ENCODE peak calls at places on chromosomes 1 and 21, in eight cellular contexts. D is hepatocyte, G is RWPE2, Y is aorta, S is iPS DF 6.9, J is kidney, A is psoas muscle, T is breast epithelium. K is an unnamed sample.

GRCh38 chr21:33994373-33994772 is 78.8 kb upstream of the ATP5PO start:
- DNase-seq in G (no peak), D (no peak), J (no peak), A (no peak), Y (no peak), T (no peak), S (no peak), K (no peak)

GRCh38 chr1:82562448-82562847 is 761.7 kb downstream of the ADGRL2 start:
- DNase-seq in G (no peak), A (no peak), D (no peak), Y (no peak), T (no peak), S (no peak), J (no peak), K (no peak)

GRCh38 chr1:78619446-78619802 is 824 bp upstream of the IFI44L start:
- DNase-seq in G (no peak), A (no peak), Y (no peak), D (no peak), S (no peak), J (no peak), T (no peak), K (no peak)

GRCh38 chr1:66446261-66447001 is 87.5 kb upstream of the SGIP1 start:
- DNase-seq in Y (no peak), D (peak), A (no peak), S (no peak), T (no peak), G (no peak), J (no peak), K (no peak)

GRCh38 chr1:182198006-182198605 is 136.6 kb upstream of the ZNF648 start:
- DNase-seq in D (no peak), J (no peak), S (peak), Y (no peak), G (no peak), A (peak), T (no peak), K (no peak)

GRCh38 chr1:201764166-201764565 is 64.8 kb upstream of the IPO9 start:
- DNase-seq in Y (no peak), G (no peak), J (no peak), S (no peak), A (no peak), T (no peak), D (no peak), K (no peak)

GRCh38 chr1:180137767-180138166 is 16.9 kb upstream of the QSOX1 start:
- DNase-seq in Y (no peak), J (no peak), A (no peak), G (no peak), S (no peak), T (no peak), D (no peak), K (no peak)

GRCh38 chr1:154492115-154492514 is 9.9 kb upstream of the TDRD10 start:
- DNase-seq in J (no peak), G (no peak), Y (no peak), A (no peak), D (no peak), S (no peak), T (no peak), K (peak)

GRCh38 chr1:97849350-97850339 is 71.2 kb downstream of the DPYD start:
- DNase-seq in T (no peak), A (no peak), G (no peak), S (no peak), Y (no peak), J (no peak), D (peak), K (no peak)

GRCh38 chr1:28893403-28894102 is 20.8 kb upstream of the EPB41 start:
- DNase-seq in A (no peak), S (no peak), T (no peak), J (peak), Y (no peak), D (no peak), G (no peak), K (peak)

GRCh38 chr21:31366825-31367224 is 22.8 kb upstream of the TIAM1 start:
- DNase-seq in D (no peak), S (no peak), J (no peak), A (no peak), G (peak), Y (no peak), T (peak), K (no peak)

GRCh38 chr1:32877211-32878110 is 6.7 kb upstream of the FNDC5 start:
- DNase-seq in D (no peak), S (no peak), Y (peak), T (no peak), A (no peak), J (no peak), G (no peak), K (peak)

GRCh38 chr1:21451212-21451611 is 11.3 kb downstream of the NBPF3 start:
- DNase-seq in S (no peak), J (no peak), D (no peak), Y (no peak), T (no peak), G (no peak), A (no peak), K (no peak)

GRCh38 chr1:184555665-184556641 is 169.1 kb downstream of the C1orf21 start:
- DNase-seq in A (no peak), T (no peak), J (no peak), G (no peak), D (no peak), S (no peak), Y (no peak), K (no peak)

GRCh38 chr1:165129568-165130164 is 226.8 kb downstream of the LMX1A start:
- DNase-seq in J (peak), T (peak), Y (no peak), S (peak), D (peak), A (peak), G (no peak), K (no peak)

GRCh38 chr1:200963076-200963475 is 60.4 kb downstream of the KIF21B start:
- DNase-seq in T (no peak), Y (no peak), A (no peak), G (no peak), S (no peak), J (peak), D (no peak), K (no peak)

GRCh38 chr1:112393634-112393976 is 2.4 kb upstream of the CTTNBP2NL start:
- DNase-seq in A (peak), S (no peak), G (no peak), T (no peak), D (no peak), Y (no peak), J (no peak), K (no peak)

GRCh38 chr1:157199421-157199755 is 61.2 kb upstream of the ETV3 start:
- DNase-seq in A (no peak), J (no peak), S (no peak), Y (no peak), D (peak), G (no peak), T (no peak), K (no peak)

GRCh38 chr1:35717911-35718476 is 690 bp downstream of the C1orf216 start:
- DNase-seq in D (peak), J (peak), A (peak), Y (peak), S (no peak), G (no peak), T (no peak), K (no peak)

GRCh38 chr1:8698012-8698411 is 119.4 kb downstream of the RERE start:
- DNase-seq in Y (no peak), A (no peak), S (no peak), D (no peak), G (no peak), T (no peak), J (no peak), K (no peak)

GRCh38 chr1:166464333-166464732 is 297.5 kb upstream of the FAM78B start:
- DNase-seq in Y (no peak), D (no peak), S (no peak), A (no peak), J (no peak), T (no peak), G (no peak), K (no peak)

GRCh38 chr1:246658567-246658966 is 65.6 kb upstream of the SCCPDH start:
- DNase-seq in D (no peak), S (no peak), Y (no peak), A (peak), J (no peak), T (no peak), G (no peak), K (no peak)

GRCh38 chr21:36124395-36124794 is 10.5 kb upstream of the CBR3 start:
- DNase-seq in S (no peak), Y (no peak), A (no peak), J (no peak), D (no peak), G (no peak), T (no peak), K (no peak)

GRCh38 chr21:38948377-38948776 is 142.6 kb downstream of the ETS2 start:
- DNase-seq in S (no peak), T (no peak), A (no peak), D (no peak), J (no peak), G (no peak), Y (no peak), K (no peak)

GRCh38 chr21:39538453-39539042 is 74.2 kb upstream of the B3GALT5 start:
- DNase-seq in G (no peak), Y (no peak), S (no peak), A (no peak), J (no peak), D (no peak), T (no peak), K (no peak)

GRCh38 chr1:234565132-234565531 is 44.8 kb downstream of the IRF2BP2 start:
- DNase-seq in S (no peak), T (peak), J (no peak), Y (no peak), D (no peak), G (no peak), A (no peak), K (no peak)
- H3K4me3 ChIP-seq in S (no peak), T (no peak), J (no peak), Y (no peak), D (no peak), G (no peak), A (no peak), K (no peak)

GRCh38 chr1:52125727-52126359 is 16.0 kb upstream of the ZFYVE9 start:
- DNase-seq in D (no peak), A (no peak), Y (no peak), T (no peak), J (no peak), G (no peak), S (no peak), K (no peak)

GRCh38 chr1:52119722-52120121 is 22.2 kb upstream of the ZFYVE9 start:
- DNase-seq in S (no peak), T (no peak), G (no peak), J (no peak), A (no peak), Y (no peak), D (no peak), K (no peak)

GRCh38 chr1:52119291-52119690 is 22.6 kb upstream of the ZFYVE9 start:
- DNase-seq in G (no peak), S (no peak), D (no peak), A (no peak), T (no peak), Y (no peak), J (no peak), K (no peak)

GRCh38 chr1:52123622-52124021 is 18.3 kb upstream of the ZFYVE9 start:
- DNase-seq in T (no peak), A (no peak), Y (no peak), G (no peak), S (no peak), J (no peak), D (no peak), K (no peak)

DNA sequence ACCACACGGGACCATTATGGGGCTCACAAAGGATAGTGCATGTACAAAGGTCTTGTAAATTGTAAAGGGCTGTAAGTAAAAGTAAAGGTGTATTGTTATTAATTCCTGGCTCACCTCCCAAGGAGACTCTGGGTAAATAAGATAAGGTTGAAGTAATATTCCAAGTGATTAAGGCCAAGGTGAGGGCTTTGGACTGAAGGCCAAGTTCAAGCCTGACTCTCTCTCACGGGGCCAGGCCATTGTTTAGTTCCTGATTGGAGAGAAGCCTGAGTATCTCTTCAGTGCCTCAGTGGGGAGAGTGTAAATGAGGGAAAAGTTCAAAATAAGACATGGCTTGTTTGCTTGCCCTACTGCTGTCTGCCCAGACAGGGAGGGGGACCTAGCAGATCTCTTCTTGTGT is 19.5 kb upstream of the ZFYVE9 start:
- DNase-seq in T (no peak), G (no peak), S (no peak), D (peak), A (no peak), Y (no peak), J (no peak), K (no peak)
- H3K4me3 ChIP-seq in T (no peak), G (no peak), S (no peak), D (no peak), A (no peak), Y (no peak), J (no peak), K (no peak)

GRCh38 chr1:235646463-235646862 is 3.1 kb downstream of the GNG4 start:
- DNase-seq in S (no peak), J (no peak), D (no peak), G (no peak), A (no peak), T (no peak), Y (no peak), K (peak)

GRCh38 chr1:235650341-235651169 is 971 bp upstream of the GNG4 start:
- DNase-seq in G (no peak), S (no peak), A (no peak), J (peak), Y (no peak), T (no peak), D (peak), K (peak)

GRCh38 chr1:235648954-235649721 is 446 bp downstream of the GNG4 start:
- DNase-seq in Y (peak), D (peak), A (peak), J (peak), S (no peak), G (no peak), T (peak), K (peak)

GRCh38 chr1:235649722-235650163 is at the start of gene GNG4:
- DNase-seq in T (no peak), A (no peak), D (peak), G (no peak), J (no peak), S (no peak), Y (no peak), K (peak)

DNA sequence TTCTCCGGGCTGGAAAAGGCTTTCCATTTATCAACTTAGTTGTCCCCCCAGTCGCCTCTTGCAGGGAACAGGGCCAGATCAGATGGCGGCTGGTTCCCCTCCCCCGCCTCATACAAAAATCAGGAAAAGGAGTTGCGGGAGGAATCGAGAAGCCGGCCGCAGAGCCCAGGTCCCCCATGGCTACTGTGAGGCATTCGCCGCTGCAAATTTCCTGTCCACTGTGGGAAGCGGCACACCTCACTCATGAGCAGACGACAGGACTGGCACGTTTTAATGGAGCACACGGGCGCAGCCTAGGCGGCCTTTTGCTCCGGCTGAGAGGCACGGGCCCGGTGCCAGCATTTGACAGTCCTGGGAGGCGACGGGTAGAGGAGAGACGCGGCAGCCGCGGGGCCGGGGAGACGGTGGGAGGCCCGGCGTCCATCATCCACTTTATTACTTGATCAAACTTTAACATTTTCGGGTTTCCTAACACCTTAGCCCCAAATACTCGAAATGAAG is 1.1 kb downstream of the GNG4 start:
- DNase-seq in A (peak), S (no peak), J (peak), T (no peak), G (no peak), Y (no peak), D (peak), K (peak)
- H3K4me3 ChIP-seq in A (peak), S (peak), J (no peak), T (peak), G (no peak), Y (no peak), D (peak), K (peak)

GRCh38 chr1:117607471-117607870 is 1.6 kb downstream of the TENT5C start:
- DNase-seq in G (no peak), Y (no peak), J (no peak), S (no peak), T (peak), A (no peak), D (no peak), K (no peak)
- H3K4me3 ChIP-seq in G (peak), Y (peak), J (peak), S (no peak), T (peak), A (peak), D (peak), K (peak)

GRCh38 chr21:44800103-44800502 is 1.5 kb downstream of the UBE2G2 start:
- DNase-seq in T (no peak), Y (no peak), A (no peak), D (peak), S (no peak), G (no peak), J (no peak), K (no peak)
- H3K4me3 ChIP-seq in T (peak), Y (no peak), A (peak), D (peak), S (no peak), G (peak), J (peak), K (peak)

GRCh38 chr1:244874974-244875579 is 10.7 kb upstream of the HNRNPU start:
- DNase-seq in J (no peak), S (peak), A (no peak), T (no peak), D (no peak), G (no peak), Y (no peak), K (no peak)
- H3K4me3 ChIP-seq in J (no peak), S (no peak), A (no peak), T (no peak), D (no peak), G (no peak), Y (no peak), K (no peak)

K was measured in spleen.